ENCODE peak calls at places on chromosomes 13 and 19, in eight cellular contexts. W, B, N, J, O, K, A and F are unnamed samples.

GRCh38 chr13:106534844-106535551 is 464 bp downstream of the EFNB2 start:
- DNase-seq in A (peak), J (peak), B (peak), W (no peak), K (peak), O (peak), N (peak), F (no peak)

GRCh38 chr13:31885994-31886393 is 145.6 kb upstream of the FRY start:
- DNase-seq in K (peak), O (no peak), N (no peak), J (peak), W (no peak), B (no peak), A (no peak), F (no peak)

GRCh38 chr19:45016388-45017314 is 15.4 kb downstream of the RELB start:
- DNase-seq in K (peak), W (peak), N (no peak), A (peak), B (peak), O (no peak), J (peak), F (peak)

GRCh38 chr13:45564108-45564507 is 51.4 kb downstream of the ERICH6B start:
- DNase-seq in K (no peak), B (no peak), J (no peak), N (no peak), A (peak), W (no peak), O (no peak), F (no peak)

GRCh38 chr19:39509233-39509632 is 5.7 kb upstream of the SELENOV start:
- DNase-seq in A (no peak), J (no peak), K (no peak), O (no peak), B (no peak), N (no peak), W (no peak), F (no peak)

GRCh38 chr19:56423985-56424353 is 19.8 kb downstream of the ZNF583 start:
- DNase-seq in K (no peak), W (no peak), O (no peak), A (no peak), J (no peak), N (no peak), B (no peak), F (no peak)

GRCh38 chr19:35066691-35067563 is 25.4 kb downstream of the HPN start:
- DNase-seq in K (peak), N (peak), A (peak), O (peak), B (peak), W (peak), J (peak), F (peak)

GRCh38 chr19:46821512-46822359 is 28.9 kb downstream of the AP2S1 start:
- DNase-seq in N (peak), J (peak), A (no peak), W (no peak), O (peak), K (no peak), B (no peak), F (no peak)

GRCh38 chr13:97194473-97194872 is 27.7 kb upstream of the MBNL2 start:
- DNase-seq in K (no peak), N (no peak), J (no peak), O (no peak), B (no peak), A (peak), W (peak), F (no peak)

GRCh38 chr13:70580825-70581224 is 472.6 kb upstream of the KLHL1 start:
- DNase-seq in K (no peak), W (no peak), A (no peak), O (no peak), B (no peak), N (no peak), J (no peak), F (no peak)

GRCh38 chr13:76481738-76482137 is 404.5 kb downstream of the KCTD12 start:
- DNase-seq in K (no peak), N (no peak), A (no peak), O (no peak), W (no peak), B (no peak), J (no peak), F (no peak)

GRCh38 chr19:48967346-48968178 is 2.5 kb downstream of the FTL start:
- DNase-seq in N (peak), K (no peak), A (peak), J (no peak), B (peak), O (peak), W (no peak), F (no peak)

GRCh38 chr13:46530084-46530935 is 22.7 kb upstream of the LRCH1 start:
- DNase-seq in N (no peak), K (no peak), A (peak), J (no peak), B (no peak), W (no peak), O (no peak), F (no peak)

GRCh38 chr13:114009590-114010400 is 35.9 kb upstream of the C13orf46 start:
- DNase-seq in J (no peak), W (no peak), A (no peak), K (peak), O (peak), N (no peak), B (no peak), F (no peak)

GRCh38 chr13:30322428-30322827 is 15.1 kb upstream of the KATNAL1 start:
- DNase-seq in J (no peak), B (no peak), K (no peak), W (no peak), O (no peak), N (no peak), A (no peak), F (no peak)

GRCh38 chr19:18499055-18499775 is 22.7 kb downstream of the ELL start:
- DNase-seq in B (no peak), J (no peak), N (no peak), O (no peak), W (no peak), A (no peak), K (no peak), F (no peak)

GRCh38 chr19:57269515-57270250 is 10.6 kb upstream of the ZNF460 start:
- DNase-seq in K (no peak), A (peak), W (no peak), N (no peak), O (no peak), B (no peak), J (no peak), F (no peak)

GRCh38 chr13:114264886-114265611 is 16.4 kb upstream of the UPF3A start:
- DNase-seq in K (no peak), B (no peak), W (no peak), A (peak), O (no peak), N (no peak), J (no peak), F (no peak)

GRCh38 chr13:33757713-33758112 is 60.2 kb upstream of the RFC3 start:
- DNase-seq in A (no peak), J (no peak), K (no peak), O (no peak), W (no peak), N (no peak), B (no peak), F (no peak)

GRCh38 chr19:29484876-29485275 is 40.9 kb upstream of the VSTM2B start:
- DNase-seq in J (no peak), K (no peak), W (no peak), N (no peak), O (peak), A (no peak), B (no peak), F (no peak)

GRCh38 chr13:49399801-49400472 is 43.9 kb downstream of the CAB39L start:
- DNase-seq in O (no peak), W (no peak), A (no peak), K (no peak), N (no peak), B (no peak), J (no peak), F (no peak)

GRCh38 chr13:84655677-84656076 is 773.4 kb upstream of the SLITRK1 start:
- DNase-seq in A (peak), K (no peak), N (no peak), J (no peak), O (no peak), W (no peak), B (no peak), F (no peak)

GRCh38 chr19:34096020-34096915 is 76.0 kb upstream of the LSM14A start:
- DNase-seq in A (peak), O (no peak), B (no peak), J (peak), K (no peak), W (no peak), N (no peak), F (no peak)

GRCh38 chr19:48878219-48879024 is 6.2 kb downstream of the PPP1R15A start:
- DNase-seq in A (peak), J (no peak), O (peak), K (no peak), W (no peak), N (no peak), B (peak), F (no peak)

GRCh38 chr19:48348039-48348438 is 15.7 kb downstream of the TMEM143 start:
- DNase-seq in O (no peak), N (no peak), J (no peak), W (no peak), A (no peak), B (no peak), K (no peak), F (no peak)

GRCh38 chr19:794989-795658 is 2.1 kb upstream of the PTBP1 start:
- DNase-seq in B (no peak), A (no peak), O (no peak), K (no peak), J (no peak), N (no peak), W (no peak), F (no peak)

GRCh38 chr19:795691-796581 is 1.3 kb upstream of the PTBP1 start:
- DNase-seq in B (no peak), O (no peak), N (no peak), J (no peak), A (no peak), W (no peak), K (no peak), F (no peak)

GRCh38 chr19:797528-798414 is 519 bp downstream of the PTBP1 start:
- DNase-seq in K (peak), J (peak), N (peak), B (peak), A (peak), O (peak), W (peak), F (no peak)

GRCh38 chr19:798415-799075 is 1.3 kb downstream of the PTBP1 start:
- DNase-seq in B (no peak), O (peak), K (no peak), J (no peak), A (no peak), W (no peak), N (no peak), F (no peak)

GRCh38 chr19:796692-797527 is at the start of gene PTBP1:
- DNase-seq in J (peak), A (peak), K (peak), O (peak), B (peak), W (peak), N (peak), F (peak)
- TF ChIP-seq CTCF in J (no peak), A (no peak), K (no peak), O (peak), B (no peak), W (no peak), N (peak), F (no peak)

DNA sequence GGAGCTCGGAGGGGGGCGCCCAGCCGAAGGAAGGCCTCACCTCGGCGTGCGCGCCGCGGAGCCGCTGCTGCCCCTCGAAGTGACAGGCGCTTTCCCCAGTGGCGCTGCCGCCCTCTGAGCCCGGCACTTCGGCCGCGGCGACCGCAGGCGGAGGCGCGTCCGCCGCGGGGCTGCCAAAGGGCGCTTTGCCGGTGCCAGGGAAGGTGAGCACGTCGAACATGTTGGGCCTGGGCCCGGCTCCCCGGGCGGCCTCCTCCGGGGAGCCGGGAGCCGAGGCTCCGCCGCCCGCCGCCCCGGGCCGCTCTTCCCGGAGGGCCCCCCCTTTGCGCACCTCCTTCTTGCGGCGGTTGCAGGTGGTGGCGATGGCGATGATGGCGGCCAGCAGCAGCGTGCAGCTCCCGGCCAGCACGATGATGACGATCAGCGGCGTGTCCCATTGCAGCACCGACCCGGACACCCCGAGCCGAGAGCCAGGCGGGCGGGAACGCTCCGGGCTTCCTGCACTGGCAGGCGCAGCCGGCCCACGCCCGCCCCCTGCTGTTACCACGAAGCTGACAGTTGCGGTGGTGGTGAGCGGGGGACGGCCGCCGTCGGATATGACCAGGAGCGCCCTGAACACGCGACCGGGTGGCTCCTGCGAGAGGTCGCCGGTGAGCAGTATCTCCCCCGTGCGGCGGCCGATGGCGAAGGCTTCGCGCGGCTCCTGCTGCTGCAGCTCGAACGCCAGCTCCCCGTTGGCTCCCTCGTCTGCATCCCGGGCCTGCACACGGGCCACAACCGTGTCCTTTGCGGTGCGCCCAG is 2.5 kb downstream of the PCDH8 start:
- DNase-seq in J (peak), O (peak), W (no peak), B (no peak), K (peak), N (peak), A (peak), F (no peak)
- TF ChIP-seq CTCF in J (peak), O (no peak), W (no peak), B (no peak), K (peak), N (peak), A (no peak), F (no peak)

GRCh38 chr19:42028304-42029216 is 34.5 kb upstream of the ATP1A3 start:
- DNase-seq in W (no peak), N (no peak), A (no peak), K (peak), B (no peak), J (peak), O (no peak), F (no peak)
- TF ChIP-seq CTCF in W (peak), N (peak), A (peak), K (peak), B (no peak), J (peak), O (peak), F (no peak)

DNA sequence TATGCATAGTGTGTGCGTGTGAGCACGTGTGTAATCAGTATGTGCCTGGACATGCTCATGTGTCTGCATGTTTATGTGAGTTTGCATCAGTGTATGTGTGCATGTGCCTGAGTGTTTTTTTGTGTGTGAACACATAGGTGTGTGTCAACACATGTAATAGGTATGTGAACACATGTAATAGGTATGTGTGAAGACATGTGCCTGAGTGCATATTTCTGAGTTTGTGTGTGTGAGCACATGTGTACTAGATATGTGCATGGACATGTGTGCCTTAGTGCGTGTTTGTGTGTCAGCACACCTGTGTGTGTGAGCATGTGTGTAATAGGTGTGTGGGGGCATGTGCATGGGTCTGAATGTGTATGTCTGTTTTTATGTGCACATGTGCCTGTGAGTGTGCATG is 7.4 kb downstream of the SPPL2B start:
- DNase-seq in O (no peak), N (no peak), W (no peak), A (no peak), K (peak), J (no peak), B (no peak), F (no peak)
- TF ChIP-seq CTCF in O (no peak), N (no peak), W (no peak), A (no peak), K (no peak), J (no peak), B (no peak), F (no peak)